ENCODE peak calls at places on chromosomes 7 and 10, in nine cellular contexts. J is type B pancreatic cell, M is Calu3, T is neural crest cell, C is psoas muscle, W is GM03348, A is head of caudate nucleus, K is SHP77, Z is GM18507. P is an unnamed sample.

GRCh38 chr10:114526112-114526496 is 121.8 kb upstream of the AFAP1L2 start:
- DNase-seq in J (no peak), M (no peak), T (no peak), C (no peak), W (no peak), A (no peak), K (no peak), Z (no peak), P (no peak)

GRCh38 chr10:11082551-11082950 is 64.9 kb downstream of the CELF2 start:
- DNase-seq in J (no peak), M (no peak), T (no peak), C (no peak), W (no peak), A (no peak), K (no peak), Z (no peak), P (no peak)

GRCh38 chr10:30831401-30831800 is 200.3 kb downstream of the ZNF438 start:
- DNase-seq in J (no peak), M (no peak), T (no peak), C (no peak), W (no peak), A (no peak), K (no peak), Z (no peak), P (no peak)

GRCh38 chr7:32045228-32045627 is 25.0 kb downstream of the PDE1C start:
- DNase-seq in J (no peak), M (no peak), T (no peak), C (no peak), W (no peak), A (no peak), K (no peak), Z (no peak), P (no peak)

GRCh38 chr7:139776486-139777303 is 1.1 kb downstream of the HIPK2 start:
- DNase-seq in J (no peak), M (peak), T (peak), C (no peak), W (peak), A (peak), K (no peak), Z (peak), P (peak)

GRCh38 chr7:42097756-42098155 is 139.3 kb downstream of the GLI3 start:
- DNase-seq in J (no peak), M (no peak), T (no peak), C (no peak), W (peak), A (no peak), K (peak), Z (no peak), P (no peak)

GRCh38 chr7:47303014-47303694 is 278.8 kb downstream of the TNS3 start:
- DNase-seq in J (no peak), M (no peak), T (no peak), C (no peak), W (no peak), A (no peak), K (no peak), Z (no peak), P (no peak)

GRCh38 chr7:99624487-99624886 is 7.7 kb downstream of the ZSCAN25 start:
- DNase-seq in J (peak), M (no peak), T (no peak), C (peak), W (no peak), A (no peak), K (no peak), Z (no peak), P (peak)

GRCh38 chr7:108158766-108159165 is 28.6 kb upstream of the LAMB4 start:
- DNase-seq in J (no peak), M (no peak), T (no peak), C (no peak), W (no peak), A (no peak), K (no peak), Z (no peak), P (no peak)

GRCh38 chr10:27981744-27982143 is 17.1 kb downstream of the ODAD2 start:
- DNase-seq in J (no peak), M (no peak), T (no peak), C (no peak), W (no peak), A (no peak), K (no peak), Z (no peak), P (no peak)

GRCh38 chr10:88624840-88625239 is 38.3 kb downstream of the LIPJ start:
- DNase-seq in J (no peak), M (no peak), T (no peak), C (no peak), W (no peak), A (no peak), K (no peak), Z (no peak), P (no peak)

GRCh38 chr7:101238226-101239182 is 902 bp upstream of the CLDN15 start:
- DNase-seq in J (no peak), M (no peak), T (no peak), C (no peak), W (no peak), A (no peak), K (no peak), Z (no peak), P (no peak)

GRCh38 chr7:39703143-39703542 is 79.8 kb downstream of the RALA start:
- DNase-seq in J (no peak), M (no peak), T (no peak), C (no peak), W (no peak), A (no peak), K (no peak), Z (no peak), P (no peak)

P was measured in T-helper 17 cell.